ENCODE peak calls at places on chromosomes 11 and 22, in nine cellular contexts. One of them, this sample, is unnamed.

GRCh38 chr11:10779086-10779485 is 28.0 kb downstream of the CTR9 start:
- DNase-seq in substantia nigra: no peak
- DNase-seq in effector memory CD4-positive, alpha-beta T cell: no peak
- DNase-seq in activated T-cell treated with anti-CD3 and anti-CD28 coated beads for 1 hour: no peak
- DNase-seq in HTR-8/SVneo: no peak
- DNase-seq in SHP77 treated with DMSO at 0.1 percent for 48 hours: no peak
- DNase-seq in GM12865: no peak
- DNase-seq in AG09309: peak
- DNase-seq in Peyer's patch: no peak
- DNase-seq in this sample: no peak

GRCh38 chr11:44257338-44258189 is 52.4 kb downstream of the ALX4 start:
- DNase-seq in substantia nigra: no peak
- DNase-seq in effector memory CD4-positive, alpha-beta T cell: no peak
- DNase-seq in activated T-cell treated with anti-CD3 and anti-CD28 coated beads for 1 hour: no peak
- DNase-seq in HTR-8/SVneo: no peak
- DNase-seq in SHP77 treated with DMSO at 0.1 percent for 48 hours: no peak
- DNase-seq in GM12865: peak
- DNase-seq in AG09309: no peak
- DNase-seq in Peyer's patch: peak
- DNase-seq in this sample: no peak

GRCh38 chr11:126543691-126544090 is 188.2 kb downstream of the ST3GAL4 start:
- DNase-seq in substantia nigra: peak
- DNase-seq in effector memory CD4-positive, alpha-beta T cell: no peak
- DNase-seq in activated T-cell treated with anti-CD3 and anti-CD28 coated beads for 1 hour: no peak
- DNase-seq in HTR-8/SVneo: no peak
- DNase-seq in SHP77 treated with DMSO at 0.1 percent for 48 hours: no peak
- DNase-seq in GM12865: no peak
- DNase-seq in AG09309: no peak
- DNase-seq in Peyer's patch: no peak
- DNase-seq in this sample: no peak

GRCh38 chr22:40001800-40002577 is 7.2 kb downstream of the FAM83F start:
- DNase-seq in substantia nigra: no peak
- DNase-seq in effector memory CD4-positive, alpha-beta T cell: no peak
- DNase-seq in activated T-cell treated with anti-CD3 and anti-CD28 coated beads for 1 hour: no peak
- DNase-seq in HTR-8/SVneo: no peak
- DNase-seq in SHP77 treated with DMSO at 0.1 percent for 48 hours: no peak
- DNase-seq in GM12865: no peak
- DNase-seq in AG09309: no peak
- DNase-seq in Peyer's patch: no peak
- DNase-seq in this sample: no peak

GRCh38 chr11:67556244-67556643 is 27.4 kb upstream of the GSTP1 start:
- DNase-seq in substantia nigra: no peak
- DNase-seq in effector memory CD4-positive, alpha-beta T cell: no peak
- DNase-seq in activated T-cell treated with anti-CD3 and anti-CD28 coated beads for 1 hour: no peak
- DNase-seq in HTR-8/SVneo: no peak
- DNase-seq in SHP77 treated with DMSO at 0.1 percent for 48 hours: no peak
- DNase-seq in GM12865: no peak
- DNase-seq in AG09309: no peak
- DNase-seq in Peyer's patch: no peak
- DNase-seq in this sample: no peak

GRCh38 chr22:38313384-38313955 is 3.8 kb downstream of the CSNK1E start:
- DNase-seq in substantia nigra: peak
- DNase-seq in effector memory CD4-positive, alpha-beta T cell: no peak
- DNase-seq in activated T-cell treated with anti-CD3 and anti-CD28 coated beads for 1 hour: no peak
- DNase-seq in HTR-8/SVneo: peak
- DNase-seq in SHP77 treated with DMSO at 0.1 percent for 48 hours: no peak
- DNase-seq in GM12865: peak
- DNase-seq in AG09309: peak
- DNase-seq in Peyer's patch: peak
- DNase-seq in this sample: peak

GRCh38 chr22:37241351-37242142 is 2.5 kb downstream of the RAC2 start:
- DNase-seq in substantia nigra: no peak
- DNase-seq in effector memory CD4-positive, alpha-beta T cell: no peak
- DNase-seq in activated T-cell treated with anti-CD3 and anti-CD28 coated beads for 1 hour: no peak
- DNase-seq in HTR-8/SVneo: no peak
- DNase-seq in SHP77 treated with DMSO at 0.1 percent for 48 hours: no peak
- DNase-seq in GM12865: peak
- DNase-seq in AG09309: no peak
- DNase-seq in Peyer's patch: peak
- DNase-seq in this sample: no peak

GRCh38 chr11:91773090-91773489 is 451.5 kb upstream of the FAT3 start:
- DNase-seq in substantia nigra: no peak
- DNase-seq in effector memory CD4-positive, alpha-beta T cell: no peak
- DNase-seq in activated T-cell treated with anti-CD3 and anti-CD28 coated beads for 1 hour: no peak
- DNase-seq in HTR-8/SVneo: no peak
- DNase-seq in SHP77 treated with DMSO at 0.1 percent for 48 hours: no peak
- DNase-seq in GM12865: no peak
- DNase-seq in AG09309: peak
- DNase-seq in Peyer's patch: no peak
- DNase-seq in this sample: no peak

GRCh38 chr11:2383823-2384722 is 7.0 kb downstream of the CD81 start:
- DNase-seq in substantia nigra: peak
- DNase-seq in effector memory CD4-positive, alpha-beta T cell: peak
- DNase-seq in activated T-cell treated with anti-CD3 and anti-CD28 coated beads for 1 hour: no peak
- DNase-seq in HTR-8/SVneo: no peak
- DNase-seq in SHP77 treated with DMSO at 0.1 percent for 48 hours: no peak
- DNase-seq in GM12865: peak
- DNase-seq in AG09309: no peak
- DNase-seq in Peyer's patch: peak
- DNase-seq in this sample: peak

GRCh38 chr22:44869196-44869595 is 116.8 kb downstream of the ARHGAP8 start:
- DNase-seq in substantia nigra: no peak
- DNase-seq in effector memory CD4-positive, alpha-beta T cell: no peak
- DNase-seq in activated T-cell treated with anti-CD3 and anti-CD28 coated beads for 1 hour: no peak
- DNase-seq in HTR-8/SVneo: no peak
- DNase-seq in SHP77 treated with DMSO at 0.1 percent for 48 hours: no peak
- DNase-seq in GM12865: no peak
- DNase-seq in AG09309: no peak
- DNase-seq in Peyer's patch: no peak
- DNase-seq in this sample: no peak

GRCh38 chr11:106101797-106102196 is 24.3 kb downstream of the AASDHPPT start:
- DNase-seq in substantia nigra: no peak
- DNase-seq in effector memory CD4-positive, alpha-beta T cell: no peak
- DNase-seq in activated T-cell treated with anti-CD3 and anti-CD28 coated beads for 1 hour: no peak
- DNase-seq in HTR-8/SVneo: no peak
- DNase-seq in SHP77 treated with DMSO at 0.1 percent for 48 hours: no peak
- DNase-seq in GM12865: no peak
- DNase-seq in AG09309: no peak
- DNase-seq in Peyer's patch: no peak
- DNase-seq in this sample: no peak

GRCh38 chr11:67022341-67022933 is 497 bp upstream of the SYT12 start:
- DNase-seq in substantia nigra: no peak
- DNase-seq in effector memory CD4-positive, alpha-beta T cell: no peak
- DNase-seq in activated T-cell treated with anti-CD3 and anti-CD28 coated beads for 1 hour: no peak
- DNase-seq in HTR-8/SVneo: peak
- DNase-seq in SHP77 treated with DMSO at 0.1 percent for 48 hours: peak
- DNase-seq in GM12865: no peak
- DNase-seq in AG09309: no peak
- DNase-seq in Peyer's patch: peak
- DNase-seq in this sample: no peak